ENCODE peak calls at places on chromosomes 5 and 9, in eight cellular contexts. E is fibroblast of mammary gland; V is PC-3; J is mesenchymal stem cell; N is AG10803; W is CD4-positive, alpha-beta memory T cell; D is psoas muscle; R is right atrium auricular region. P is an unnamed sample.

GRCh38 chr9:26170224-26170623 is 492.0 kb upstream of the TUSC1 start:
- DNase-seq in E (peak), V (no peak), J (peak), N (peak), W (no peak), D (no peak), R (no peak), P (peak)

GRCh38 chr5:169302491-169303118 is 1.7 kb upstream of the SLIT3 start:
- DNase-seq in E (peak), V (peak), J (peak), N (peak), W (peak), D (peak), R (peak), P (peak)

GRCh38 chr5:219492-219891 is 1.4 kb downstream of the SDHA start:
- DNase-seq in E (peak), V (peak), J (peak), N (peak), W (peak), D (no peak), R (no peak), P (peak)

GRCh38 chr5:113005454-113005853 is 28.9 kb downstream of the DCP2 start:
- DNase-seq in E (peak), V (peak), J (peak), N (peak), W (no peak), D (no peak), R (no peak), P (peak)

GRCh38 chr5:75639912-75640311 is 28.7 kb downstream of the ANKDD1B start:
- DNase-seq in E (no peak), V (no peak), J (no peak), N (no peak), W (no peak), D (no peak), R (no peak), P (no peak)

GRCh38 chr5:153777681-153778080 is 261.0 kb downstream of the FAM114A2 start:
- DNase-seq in E (no peak), V (no peak), J (no peak), N (no peak), W (no peak), D (no peak), R (no peak), P (no peak)

GRCh38 chr5:131999471-131999931 is 12.0 kb downstream of the ACSL6 start:
- DNase-seq in E (no peak), V (no peak), J (no peak), N (no peak), W (no peak), D (no peak), R (no peak), P (no peak)

GRCh38 chr5:71586052-71586940 is 844 bp upstream of the MCCC2 start:
- DNase-seq in E (peak), V (no peak), J (no peak), N (peak), W (no peak), D (no peak), R (no peak), P (peak)

GRCh38 chr5:32109236-32109635 is 64.9 kb downstream of the GOLPH3 start:
- DNase-seq in E (peak), V (no peak), J (no peak), N (peak), W (no peak), D (no peak), R (no peak), P (peak)

GRCh38 chr5:6659941-6660684 is 26.9 kb downstream of the SRD5A1 start:
- DNase-seq in E (no peak), V (no peak), J (no peak), N (no peak), W (no peak), D (no peak), R (no peak), P (no peak)

GRCh38 chr5:32020271-32020670 is 153.8 kb downstream of the GOLPH3 start:
- DNase-seq in E (no peak), V (no peak), J (peak), N (no peak), W (no peak), D (no peak), R (no peak), P (peak)

GRCh38 chr5:176365663-176366574 is 632 bp downstream of the ARL10 start:
- DNase-seq in E (peak), V (no peak), J (peak), N (peak), W (peak), D (peak), R (no peak), P (peak)

GRCh38 chr5:12467799-12468198 is 563.6 kb upstream of the CTNND2 start:
- DNase-seq in E (no peak), V (no peak), J (no peak), N (no peak), W (no peak), D (no peak), R (no peak), P (no peak)

GRCh38 chr9:90000925-90001324 is 396.1 kb downstream of the GADD45G start:
- DNase-seq in E (no peak), V (no peak), J (no peak), N (no peak), W (no peak), D (no peak), R (no peak), P (peak)

GRCh38 chr5:151739939-151740335 is 18.5 kb downstream of the ATOX1 start:
- DNase-seq in E (peak), V (peak), J (peak), N (peak), W (no peak), D (no peak), R (no peak), P (peak)

GRCh38 chr9:110455860-110456259 is 118.2 kb upstream of the TXNDC8 start:
- DNase-seq in E (no peak), V (no peak), J (no peak), N (no peak), W (no peak), D (no peak), R (no peak), P (no peak)

GRCh38 chr9:5626727-5627634 is 1.9 kb upstream of the RIC1 start:
- DNase-seq in E (peak), V (peak), J (peak), N (peak), W (peak), D (peak), R (peak), P (peak)

GRCh38 chr5:61910771-61911170 is 395.2 kb upstream of the KIF2A start:
- DNase-seq in E (no peak), V (peak), J (no peak), N (no peak), W (no peak), D (no peak), R (no peak), P (no peak)

DNA sequence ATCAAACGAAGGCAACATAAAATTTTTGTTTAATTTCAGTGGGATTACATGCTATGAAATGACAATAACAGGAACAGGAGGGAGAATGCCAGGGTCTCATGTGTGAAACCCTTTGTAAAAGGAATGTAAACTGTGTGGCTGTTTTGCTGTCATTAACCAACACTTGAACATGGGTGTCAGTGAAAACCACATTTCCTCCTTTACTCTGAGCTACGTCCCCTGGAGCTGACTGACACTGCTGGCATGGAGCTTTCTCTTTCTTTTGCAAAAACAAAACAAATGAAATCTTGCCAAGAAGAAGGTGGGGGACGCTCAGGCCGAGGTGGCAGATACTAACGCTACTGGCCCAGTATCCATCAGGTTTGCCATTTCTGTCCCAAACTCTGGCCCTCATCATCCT is 121.4 kb downstream of the DMRT2 start:
- DNase-seq in E (no peak), V (no peak), J (no peak), N (no peak), W (no peak), D (no peak), R (no peak), P (no peak)
- H3K4me3 ChIP-seq in E (no peak), V (no peak), J (no peak), N (no peak), W (no peak), D (no peak), R (no peak), P (no peak)

DNA sequence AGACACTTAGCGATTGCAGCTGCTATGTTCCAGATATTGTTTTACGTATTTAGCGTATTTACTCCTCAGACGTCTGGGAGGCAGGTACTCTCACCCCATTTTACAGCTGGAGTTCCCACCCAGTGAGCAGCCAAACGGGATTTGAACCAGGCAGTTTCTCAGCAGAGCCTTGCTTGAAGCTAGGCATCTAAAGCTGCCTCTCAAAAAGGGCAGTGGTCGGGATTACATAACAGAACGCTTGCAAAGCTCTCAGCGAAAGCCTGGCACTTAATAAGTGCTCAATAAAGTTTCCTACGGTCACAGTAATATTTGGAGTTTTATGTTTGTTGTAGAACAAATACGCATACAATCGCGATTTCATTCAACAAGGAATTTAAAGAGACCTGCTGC is 302 bp upstream of the BSPRY start:
- DNase-seq in E (no peak), V (no peak), J (no peak), N (no peak), W (no peak), D (no peak), R (no peak), P (no peak)
- H3K4me3 ChIP-seq in E (no peak), V (peak), J (no peak), N (no peak), W (no peak), D (peak), R (peak), P (no peak)

GRCh38 chr5:139635606-139636206 is 12.4 kb upstream of the CXXC5 start:
- DNase-seq in E (peak), V (peak), J (peak), N (peak), W (no peak), D (peak), R (peak), P (peak)
- H3K4me3 ChIP-seq in E (no peak), V (no peak), J (no peak), N (no peak), W (no peak), D (no peak), R (no peak), P (no peak)

GRCh38 chr5:119343042-119343441 is 12.8 kb upstream of the TNFAIP8 start:
- DNase-seq in E (no peak), V (no peak), J (peak), N (no peak), W (no peak), D (no peak), R (no peak), P (peak)

GRCh38 chr5:119342414-119342813 is 13.4 kb upstream of the TNFAIP8 start:
- DNase-seq in E (no peak), V (no peak), J (no peak), N (no peak), W (no peak), D (no peak), R (no peak), P (no peak)

GRCh38 chr5:119340597-119341218 is 15.1 kb upstream of the TNFAIP8 start:
- DNase-seq in E (no peak), V (no peak), J (no peak), N (no peak), W (peak), D (no peak), R (no peak), P (peak)

GRCh38 chr5:119339965-119340364 is 15.9 kb upstream of the TNFAIP8 start:
- DNase-seq in E (no peak), V (no peak), J (no peak), N (no peak), W (no peak), D (no peak), R (no peak), P (no peak)

GRCh38 chr5:119341452-119342349 is 14.1 kb upstream of the TNFAIP8 start:
- DNase-seq in E (no peak), V (no peak), J (no peak), N (no peak), W (no peak), D (no peak), R (no peak), P (no peak)
- H3K4me3 ChIP-seq in E (no peak), V (no peak), J (no peak), N (no peak), W (peak), D (no peak), R (no peak), P (no peak)

GRCh38 chr5:135356522-135357318 is 42.3 kb downstream of the MACROH2A1 start:
- DNase-seq in E (peak), V (no peak), J (peak), N (peak), W (no peak), D (peak), R (peak), P (peak)

GRCh38 chr5:135359374-135360165 is 39.5 kb downstream of the MACROH2A1 start:
- DNase-seq in E (no peak), V (no peak), J (peak), N (no peak), W (no peak), D (no peak), R (no peak), P (peak)

GRCh38 chr5:135350536-135350935 is 48.5 kb downstream of the MACROH2A1 start:
- DNase-seq in E (no peak), V (no peak), J (no peak), N (no peak), W (no peak), D (no peak), R (no peak), P (no peak)

GRCh38 chr5:135353952-135354721 is 44.9 kb downstream of the MACROH2A1 start:
- DNase-seq in E (peak), V (peak), J (peak), N (peak), W (no peak), D (no peak), R (no peak), P (peak)

DNA sequence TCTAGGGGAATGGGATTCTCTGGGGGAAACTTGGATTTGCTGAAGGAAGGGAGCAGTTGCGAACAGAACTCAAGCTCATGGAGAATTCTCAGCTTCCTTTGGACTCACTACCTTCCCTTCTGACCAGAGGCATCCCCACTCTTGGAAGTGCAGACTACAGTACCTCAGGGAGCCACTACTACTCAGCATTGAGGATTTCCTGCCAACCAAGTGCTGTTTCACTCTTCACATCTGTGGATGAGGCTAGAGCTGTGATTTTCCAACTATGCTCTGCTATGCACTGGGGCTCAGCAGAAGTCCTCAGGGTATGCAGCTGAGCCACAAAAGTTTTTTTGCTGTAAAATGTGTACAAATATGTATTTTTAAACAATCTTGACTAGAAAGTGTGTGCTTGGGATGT is 43.8 kb downstream of the MACROH2A1 start:
- DNase-seq in E (peak), V (no peak), J (no peak), N (peak), W (no peak), D (no peak), R (no peak), P (no peak)
- H3K4me3 ChIP-seq in E (no peak), V (no peak), J (peak), N (no peak), W (no peak), D (no peak), R (no peak), P (no peak)

GRCh38 chr9:34374905-34375552 is 1.7 kb downstream of the MYORG start:
- DNase-seq in E (no peak), V (peak), J (no peak), N (no peak), W (no peak), D (no peak), R (no peak), P (no peak)
- H3K4me3 ChIP-seq in E (no peak), V (peak), J (no peak), N (no peak), W (no peak), D (peak), R (no peak), P (no peak)

DNA sequence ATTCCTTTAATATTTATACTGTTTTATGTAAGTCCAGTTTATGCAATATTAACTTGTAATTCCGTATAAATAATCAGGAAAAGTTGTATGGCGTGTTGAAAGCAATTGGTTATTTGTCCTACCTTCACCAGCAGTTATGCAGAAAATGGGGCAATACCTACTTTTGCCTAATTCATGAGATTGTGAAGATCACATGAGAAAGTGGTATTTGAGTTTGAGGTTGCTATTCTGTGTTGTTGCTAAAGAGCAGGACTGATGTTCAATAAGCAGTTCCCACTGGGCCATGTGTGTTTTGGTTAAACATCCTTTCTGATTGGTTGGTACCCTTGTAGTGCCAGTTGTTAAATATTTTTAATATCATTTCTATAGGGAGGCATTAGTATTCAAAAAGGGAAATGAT is 3.2 kb downstream of the TGFBR1 start:
- DNase-seq in E (no peak), V (no peak), J (no peak), N (peak), W (no peak), D (no peak), R (no peak), P (no peak)
- H3K4me3 ChIP-seq in E (no peak), V (no peak), J (no peak), N (no peak), W (peak), D (no peak), R (no peak), P (peak)

GRCh38 chr9:113502427-113503008 is 39.0 kb downstream of the RGS3 start:
- DNase-seq in E (no peak), V (no peak), J (no peak), N (no peak), W (no peak), D (no peak), R (no peak), P (no peak)

GRCh38 chr9:113499876-113500497 is 36.5 kb downstream of the RGS3 start:
- DNase-seq in E (no peak), V (no peak), J (no peak), N (no peak), W (no peak), D (no peak), R (no peak), P (no peak)

GRCh38 chr9:113503131-113503541 is 39.6 kb downstream of the RGS3 start:
- DNase-seq in E (no peak), V (no peak), J (no peak), N (no peak), W (no peak), D (no peak), R (no peak), P (no peak)

GRCh38 chr9:113501129-113501686 is 37.7 kb downstream of the RGS3 start:
- DNase-seq in E (no peak), V (no peak), J (no peak), N (no peak), W (no peak), D (no peak), R (no peak), P (no peak)

GRCh38 chr9:113501821-113502220 is 38.3 kb downstream of the RGS3 start:
- DNase-seq in E (no peak), V (no peak), J (no peak), N (no peak), W (no peak), D (no peak), R (no peak), P (no peak)
- H3K4me3 ChIP-seq in E (no peak), V (no peak), J (no peak), N (no peak), W (no peak), D (peak), R (peak), P (no peak)

GRCh38 chr9:22119537-22120167 is 110.5 kb upstream of the CDKN2B start:
- DNase-seq in E (peak), V (peak), J (no peak), N (peak), W (peak), D (no peak), R (no peak), P (peak)
- H3K4me3 ChIP-seq in E (no peak), V (no peak), J (no peak), N (no peak), W (no peak), D (no peak), R (no peak), P (no peak)

P was measured in fibroblast of villous mesenchyme.